ENCODE peak calls at places on chromosomes 13 and 19, in five cellular contexts. A, Z, W, L and R are unnamed samples.

GRCh38 chr19:2428027-2428690 is 773 bp upstream of the TIMM13 start:
- DNase-seq in Z (no peak), W (no peak), A (peak), L (peak), R (peak)

GRCh38 chr13:102693781-102694180 is 1.1 kb downstream of the METTL21C start:
- DNase-seq in A (no peak), Z (no peak), W (no peak), L (no peak), R (no peak)

GRCh38 chr19:2343289-2343982 is 15.0 kb downstream of the SPPL2B start:
- DNase-seq in A (no peak), L (no peak), Z (no peak), W (no peak), R (no peak)

GRCh38 chr13:46104868-46105267 is at the start of gene CPB2:
- DNase-seq in A (no peak), L (no peak), W (no peak), Z (no peak), R (no peak)

GRCh38 chr13:18947376-18947977 is 234.1 kb downstream of the TUBA3C start:
- DNase-seq in L (no peak), Z (no peak), A (no peak), W (no peak), R (no peak)

GRCh38 chr19:17762505-17763229 is 11.4 kb downstream of the FCHO1 start:
- DNase-seq in W (no peak), L (peak), A (peak), Z (no peak), R (no peak)

GRCh38 chr19:17020823-17021222 is 5.8 kb downstream of the CPAMD8 start:
- DNase-seq in W (peak), A (peak), L (no peak), Z (no peak), R (no peak)

GRCh38 chr13:99434258-99434788 is 66.9 kb upstream of the TM9SF2 start:
- DNase-seq in W (no peak), L (peak), A (peak), Z (no peak), R (no peak)

GRCh38 chr13:88764103-88764502 is 1092.9 kb downstream of the SLITRK5 start:
- DNase-seq in A (no peak), Z (no peak), W (no peak), L (no peak), R (no peak)

GRCh38 chr19:7928741-7929701 is 3.1 kb upstream of the CTXN1 start:
- DNase-seq in A (peak), L (peak), Z (no peak), W (no peak), R (peak)

GRCh38 chr19:12913011-12913561 is 6.0 kb downstream of the SYCE2 start:
- DNase-seq in W (no peak), Z (no peak), A (peak), L (peak), R (no peak)

GRCh38 chr13:106493569-106493968 is 41.9 kb downstream of the EFNB2 start:
- DNase-seq in L (no peak), W (no peak), A (no peak), Z (peak), R (no peak)

GRCh38 chr13:106566682-106567420 is 1.1 kb downstream of the ARGLU1 start:
- DNase-seq in L (peak), A (peak), W (no peak), Z (no peak), R (no peak)

DNA sequence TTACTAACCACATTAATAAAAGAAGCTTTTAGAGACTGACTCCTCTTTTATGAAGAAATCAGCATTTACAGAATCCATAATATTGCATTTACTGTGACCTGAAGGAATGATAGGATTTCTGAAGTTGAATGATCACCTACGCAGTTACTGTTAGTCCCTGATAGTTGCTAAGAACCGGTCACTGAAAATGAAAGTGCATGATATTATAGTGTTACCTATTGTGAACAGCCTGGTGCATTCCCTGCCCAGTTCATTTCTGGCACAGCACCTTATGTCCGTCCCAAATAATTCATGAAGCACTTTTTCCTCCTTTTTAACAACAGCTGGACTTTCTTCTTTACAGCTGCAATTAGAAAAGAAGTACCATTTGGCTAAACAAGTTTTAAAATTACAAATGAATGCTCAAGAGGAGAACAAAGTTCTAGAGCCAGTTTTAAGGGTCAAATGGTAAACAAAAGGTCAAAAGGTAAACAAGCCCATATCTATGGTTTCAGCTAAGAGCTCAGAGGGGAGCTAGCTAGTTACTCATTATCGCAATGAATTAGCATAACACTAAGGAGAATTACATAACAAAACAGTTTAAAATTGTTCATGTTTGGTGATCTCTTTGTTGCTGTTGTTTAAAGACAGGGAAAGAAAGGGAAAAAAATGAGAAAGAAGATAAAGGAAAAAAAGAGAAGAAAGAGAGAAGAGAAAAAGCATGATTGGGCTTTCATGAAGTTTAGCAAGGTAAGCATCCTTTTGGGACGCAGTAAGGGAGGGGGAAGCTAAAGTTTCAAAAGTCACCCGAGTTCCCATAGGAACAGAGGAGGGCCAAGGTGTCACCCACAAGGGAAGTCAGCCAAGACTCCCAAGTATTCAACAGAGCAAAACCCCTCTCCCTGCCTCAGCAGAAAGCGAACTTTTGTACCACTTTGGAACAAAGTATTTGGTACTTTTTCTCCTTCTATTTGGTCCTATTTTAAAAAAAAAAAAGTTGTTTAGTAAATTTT is 50.2 kb downstream of the FLT3 start:
- DNase-seq in Z (no peak), L (no peak), A (no peak), W (no peak), R (no peak)
- TF ChIP-seq MAX in Z (no peak), L (no peak), A (no peak), W (no peak), R (no peak)

GRCh38 chr13:113186061-113186900 is 22.2 kb downstream of the PCID2 start:
- DNase-seq in L (no peak), A (no peak), Z (peak), W (no peak), R (no peak)
- TF ChIP-seq MAX in L (no peak), A (no peak), Z (no peak), W (no peak), R (no peak)

GRCh38 chr13:28658539-28658795 is 463 bp upstream of the POMP start:
- DNase-seq in A (peak), Z (no peak), W (no peak), L (no peak), R (no peak)

GRCh38 chr13:28654276-28654675 is 4.7 kb upstream of the POMP start:
- DNase-seq in W (no peak), L (no peak), A (no peak), Z (no peak), R (no peak)

GRCh38 chr13:28653111-28653510 is 5.8 kb upstream of the POMP start:
- DNase-seq in Z (no peak), W (no peak), L (no peak), A (no peak), R (no peak)

GRCh38 chr13:28657784-28658538 is 969 bp upstream of the POMP start:
- DNase-seq in A (peak), Z (peak), W (no peak), L (no peak), R (no peak)

GRCh38 chr13:28655566-28655965 is 3.4 kb upstream of the POMP start:
- DNase-seq in Z (no peak), W (no peak), L (no peak), A (no peak), R (no peak)
- TF ChIP-seq MAX in Z (no peak), W (no peak), L (no peak), A (no peak), R (no peak)

DNA sequence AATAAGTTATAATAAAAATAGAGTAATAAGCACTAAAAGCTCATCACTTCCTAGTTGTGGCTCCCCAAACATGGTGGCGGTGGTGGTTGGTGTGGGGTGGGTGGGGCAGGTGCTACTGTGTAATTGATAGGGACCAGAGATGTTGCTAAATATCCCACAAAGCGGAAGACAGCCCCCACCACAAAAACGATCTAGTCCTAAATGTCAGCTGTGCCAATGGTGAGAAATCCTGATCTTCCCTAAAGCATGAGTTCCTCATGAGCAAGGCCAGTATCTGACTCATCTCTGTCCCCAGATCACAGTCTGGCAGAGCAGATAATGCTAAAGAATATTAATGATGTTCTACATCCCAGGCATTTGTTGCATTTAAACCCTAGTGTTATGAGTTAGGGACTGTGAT is 1.9 kb upstream of the EDDM13 start:
- DNase-seq in A (no peak), L (no peak), Z (no peak), W (no peak), R (no peak)
- TF ChIP-seq MAX in A (no peak), L (no peak), Z (no peak), W (no peak), R (no peak)

DNA sequence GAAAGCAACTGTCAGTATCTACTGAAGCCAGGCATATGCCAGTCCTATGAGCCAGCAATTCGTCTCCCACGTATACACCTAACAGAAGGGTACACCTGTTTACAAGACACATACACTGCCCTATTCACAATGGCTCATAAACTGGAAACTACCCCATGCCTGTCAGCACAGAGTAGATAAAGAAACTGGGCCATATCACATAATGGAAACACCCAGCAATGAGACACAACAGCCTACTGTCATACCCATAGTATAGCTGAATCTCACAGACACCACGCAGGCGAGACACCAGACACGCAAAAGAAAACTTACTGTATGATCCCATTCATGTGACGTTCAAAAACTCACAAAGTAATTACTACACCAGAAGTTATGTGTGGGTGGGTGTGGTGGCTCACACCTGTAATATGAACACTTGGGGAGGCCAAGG is 15.7 kb downstream of the NOSIP start:
- DNase-seq in Z (no peak), W (no peak), L (no peak), A (no peak), R (no peak)
- TF ChIP-seq MAX in Z (no peak), W (no peak), L (no peak), A (no peak), R (no peak)

GRCh38 chr13:109789262-109789661 is 2.9 kb upstream of the IRS2 start:
- DNase-seq in Z (no peak), L (no peak), A (no peak), W (no peak), R (no peak)
- TF ChIP-seq MAX in Z (no peak), L (no peak), A (no peak), W (no peak), R (no peak)

GRCh38 chr13:41222259-41222852 is 28.0 kb upstream of the KBTBD7 start:
- DNase-seq in A (peak), Z (peak), W (peak), L (peak), R (peak)
- TF ChIP-seq MAX in A (no peak), Z (no peak), W (no peak), L (no peak), R (no peak)

GRCh38 chr19:46745521-46746280 is at the start of gene FKRP:
- DNase-seq in L (peak), W (no peak), A (peak), Z (no peak), R (no peak)
- TF ChIP-seq MAX in L (no peak), W (no peak), A (peak), Z (no peak), R (no peak)